ENCODE peak calls at places on chromosomes 7 and 10, in four cellular contexts. Y is GM12878, Z is HepG2, L is SK-N-SH. F is an unnamed sample.

GRCh38 chr7:154735766-154736165 is 267.2 kb downstream of the PAXIP1 start:
- DNase-seq in L (no peak), Z (no peak), Y (no peak), F (no peak)

GRCh38 chr7:5831196-5831595 is 49.4 kb upstream of the OCM start:
- DNase-seq in L (no peak), Z (no peak), Y (no peak), F (no peak)

GRCh38 chr10:77533887-77534278 is 103.7 kb downstream of the KCNMA1 start:
- DNase-seq in L (peak; percentile 70), Z (no peak), Y (no peak), F (no peak)

GRCh38 chr7:155002411-155003214 is at the start of gene PAXIP1:
- DNase-seq in Y (no peak), L (peak; percentile 97), Z (peak; percentile 29), F (peak; percentile 63)

GRCh38 chr7:2729893-2730716 is 42.1 kb downstream of the AMZ1 start:
- DNase-seq in Z (no peak), L (no peak), Y (no peak), F (no peak)

GRCh38 chr7:40826419-40827216 is 691.8 kb downstream of the SUGCT start:
- DNase-seq in Y (no peak), Z (peak; percentile 1), L (no peak), F (no peak)

GRCh38 chr10:118971876-118972275 is 57.6 kb upstream of the NANOS1 start:
- DNase-seq in L (no peak), Z (no peak), Y (no peak), F (no peak)

GRCh38 chr10:71442859-71443570 is 46.3 kb downstream of the CDH23 start:
- DNase-seq in L (no peak), Z (no peak), Y (no peak), F (no peak)

GRCh38 chr10:124315599-124316270 is 103.0 kb downstream of the OAT start:
- DNase-seq in Y (no peak), L (no peak), Z (no peak), F (no peak)

DNA sequence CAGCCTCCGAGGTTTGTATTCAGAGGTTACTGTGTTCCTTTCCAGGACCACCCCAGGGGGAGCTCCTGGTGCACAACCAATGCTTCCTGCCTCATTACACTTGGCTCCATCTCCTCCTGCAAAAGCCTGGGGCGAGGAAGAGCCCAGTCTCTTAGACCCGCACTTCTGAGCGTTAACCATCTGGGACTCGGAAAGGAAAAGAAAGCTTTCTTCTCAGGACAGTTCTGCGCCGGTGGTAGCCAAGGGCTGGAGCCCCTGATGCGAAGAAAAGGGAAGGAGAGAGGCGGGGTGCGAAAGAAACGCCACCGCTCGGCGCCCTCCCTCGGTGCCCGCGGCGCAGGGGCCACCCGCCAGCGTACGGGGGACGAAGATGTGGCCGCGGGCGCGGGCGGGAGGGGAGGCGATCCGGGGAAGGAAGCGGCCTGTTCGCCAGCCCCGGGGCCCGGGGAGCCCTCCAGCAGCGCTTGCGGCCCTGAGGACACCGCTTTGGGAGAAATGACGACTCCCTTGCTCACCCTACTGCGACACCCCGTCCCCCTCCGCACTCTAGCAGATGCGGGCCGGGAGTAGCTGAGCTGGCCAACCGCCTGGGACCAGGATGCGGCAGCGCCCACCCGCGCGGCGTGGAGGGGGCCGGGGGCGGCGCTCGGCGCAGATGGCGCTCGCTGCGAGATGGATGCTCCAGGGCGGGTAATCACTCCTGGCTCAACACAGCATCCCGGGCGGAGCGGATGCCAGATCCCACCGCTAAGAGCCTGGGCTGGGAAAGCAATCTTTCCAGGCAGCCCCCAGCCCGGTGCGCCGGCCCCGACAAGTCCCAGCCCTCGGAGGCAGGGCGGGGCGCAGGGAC is 1.3 kb downstream of the NRCAM start:
- DNase-seq in Z (no peak), Y (no peak), L (peak; percentile 90), F (no peak)
- TF ChIP-seq TCF12 in Z (no peak), Y (no peak), L (no peak), F (no peak)

GRCh38 chr7:135272303-135272702 is 38.7 kb downstream of the STRA8 start:
- DNase-seq in L (no peak), Y (no peak), Z (no peak), F (no peak)

GRCh38 chr7:135273581-135273980 is 39.9 kb downstream of the STRA8 start:
- DNase-seq in L (no peak), Y (no peak), Z (no peak), F (no peak)

GRCh38 chr7:135277161-135277560 is 43.5 kb downstream of the STRA8 start:
- DNase-seq in Y (no peak), L (no peak), Z (no peak), F (no peak)

GRCh38 chr7:135274495-135275268 is 41.0 kb downstream of the STRA8 start:
- DNase-seq in Z (peak; percentile 69), Y (peak; percentile 45), L (peak; percentile 85), F (peak; percentile 71)

GRCh38 chr7:135275971-135276580 is 42.4 kb downstream of the STRA8 start:
- DNase-seq in L (no peak), Z (no peak), Y (no peak), F (no peak)
- TF ChIP-seq TCF12 in L (no peak), Z (no peak), Y (no peak), F (no peak)

GRCh38 chr7:107816053-107816566 is 13.1 kb upstream of the SLC26A3 start:
- DNase-seq in Z (no peak), L (no peak), Y (no peak), F (no peak)
- TF ChIP-seq TCF12 in Z (no peak), L (no peak), Y (no peak), F (no peak)

DNA sequence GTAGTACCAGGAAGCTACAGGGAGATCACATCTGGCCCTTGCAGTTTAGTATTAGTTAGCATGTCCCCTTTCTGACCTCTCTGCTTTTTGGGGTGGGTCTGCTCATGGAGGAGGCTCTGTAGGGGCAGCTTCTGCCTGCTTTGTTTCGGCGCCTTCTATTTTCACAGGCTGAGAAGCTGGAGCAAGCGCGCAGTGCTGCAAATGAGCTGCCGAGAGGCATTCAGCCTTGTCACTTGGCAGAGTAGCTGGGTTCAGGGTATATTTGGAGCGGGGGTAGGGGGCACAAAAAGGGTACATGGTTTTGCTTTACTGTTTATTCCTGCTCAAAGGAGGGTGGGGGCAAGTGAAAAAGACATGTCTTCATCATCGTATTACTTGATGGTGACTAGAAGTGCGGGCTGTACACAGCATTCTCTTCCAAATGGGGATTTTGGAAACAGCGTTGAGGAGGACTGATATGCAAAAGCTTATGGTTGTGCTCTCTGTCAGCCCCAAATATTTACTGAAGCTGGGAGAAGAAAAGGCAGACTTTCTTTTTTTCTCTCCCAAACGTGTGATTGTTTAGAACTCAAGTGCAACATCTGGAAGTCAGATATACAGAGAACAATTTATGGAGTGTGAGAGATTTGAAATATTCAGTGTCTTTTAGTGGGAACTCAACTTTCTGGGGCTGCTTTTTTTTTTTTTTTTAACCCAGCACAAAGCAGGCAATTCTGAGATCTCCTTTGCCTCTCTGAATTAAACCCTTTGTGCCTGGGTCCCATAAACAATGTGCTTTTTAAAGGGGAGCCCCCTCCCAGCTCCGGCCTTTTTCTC is 146.5 kb downstream of the CELF2 start:
- DNase-seq in L (no peak), Y (no peak), Z (no peak), F (peak; percentile 48)
- TF ChIP-seq TCF12 in L (no peak), Y (no peak), Z (no peak), F (no peak)

F was measured in H1.